ENCODE peak calls at places on chromosomes 7 and 10, in five cellular contexts. One of them, this sample, is unnamed.

GRCh38 chr7:129644634-129645230 is 33.2 kb downstream of the NRF1 start:
- DNase-seq in esophagus squamous epithelium: no peak
- DNase-seq in stomach: no peak
- DNase-seq in Peyer's patch: no peak
- DNase-seq in thyroid gland: no peak
- DNase-seq in this sample: no peak

GRCh38 chr7:8251195-8251594 is 10.8 kb downstream of the ICA1 start:
- DNase-seq in esophagus squamous epithelium: no peak
- DNase-seq in stomach: no peak
- DNase-seq in Peyer's patch: no peak
- DNase-seq in thyroid gland: no peak
- DNase-seq in this sample: no peak

GRCh38 chr10:131974034-131974817 is 7.5 kb downstream of the BNIP3 start:
- DNase-seq in esophagus squamous epithelium: no peak
- DNase-seq in stomach: no peak
- DNase-seq in Peyer's patch: no peak
- DNase-seq in thyroid gland: no peak
- DNase-seq in this sample: no peak

GRCh38 chr10:96984512-96985225 is 152.6 kb downstream of the LCOR start:
- DNase-seq in esophagus squamous epithelium: no peak
- DNase-seq in stomach: no peak
- DNase-seq in Peyer's patch: no peak
- DNase-seq in thyroid gland: no peak
- DNase-seq in this sample: no peak

GRCh38 chr10:125068406-125068805 is 92.0 kb downstream of the CTBP2 start:
- DNase-seq in esophagus squamous epithelium: no peak
- DNase-seq in stomach: no peak
- DNase-seq in Peyer's patch: peak; percentile 72
- DNase-seq in thyroid gland: no peak
- DNase-seq in this sample: no peak

GRCh38 chr7:93890464-93891068 is at the start of gene TFPI2:
- DNase-seq in esophagus squamous epithelium: no peak
- DNase-seq in stomach: no peak
- DNase-seq in Peyer's patch: no peak
- DNase-seq in thyroid gland: no peak
- DNase-seq in this sample: peak; percentile 64

GRCh38 chr10:72126184-72126871 is 38.0 kb upstream of the SPOCK2 start:
- DNase-seq in esophagus squamous epithelium: no peak
- DNase-seq in stomach: no peak
- DNase-seq in Peyer's patch: no peak
- DNase-seq in thyroid gland: no peak
- DNase-seq in this sample: no peak

GRCh38 chr7:90262438-90262837 is 17.5 kb downstream of the CFAP69 start:
- DNase-seq in esophagus squamous epithelium: no peak
- DNase-seq in stomach: no peak
- DNase-seq in Peyer's patch: no peak
- DNase-seq in thyroid gland: no peak
- DNase-seq in this sample: no peak

GRCh38 chr10:24944512-24945255 is 7.7 kb downstream of the PRTFDC1 start:
- DNase-seq in esophagus squamous epithelium: no peak
- DNase-seq in stomach: peak; percentile 52
- DNase-seq in Peyer's patch: peak; percentile 87
- DNase-seq in thyroid gland: no peak
- DNase-seq in this sample: no peak

GRCh38 chr7:151366872-151367207 is 25.2 kb downstream of the NUB1 start:
- DNase-seq in esophagus squamous epithelium: no peak
- DNase-seq in stomach: no peak
- DNase-seq in Peyer's patch: peak; percentile 35
- DNase-seq in thyroid gland: no peak
- DNase-seq in this sample: no peak

GRCh38 chr10:60962946-60963345 is 19.0 kb upstream of the RHOBTB1 start:
- DNase-seq in esophagus squamous epithelium: no peak
- DNase-seq in stomach: no peak
- DNase-seq in Peyer's patch: no peak
- DNase-seq in thyroid gland: no peak
- DNase-seq in this sample: no peak

GRCh38 chr7:15874774-15875173 is 188.3 kb upstream of the MEOX2 start:
- DNase-seq in esophagus squamous epithelium: no peak
- DNase-seq in stomach: no peak
- DNase-seq in Peyer's patch: no peak
- DNase-seq in thyroid gland: no peak
- DNase-seq in this sample: no peak

GRCh38 chr10:131996508-131997365 is 15.0 kb upstream of the BNIP3 start:
- DNase-seq in esophagus squamous epithelium: no peak
- DNase-seq in stomach: no peak
- DNase-seq in Peyer's patch: no peak
- DNase-seq in thyroid gland: peak; percentile 84
- DNase-seq in this sample: no peak

GRCh38 chr7:46871516-46871915 is 710.4 kb downstream of the TNS3 start:
- DNase-seq in esophagus squamous epithelium: no peak
- DNase-seq in stomach: no peak
- DNase-seq in Peyer's patch: no peak
- DNase-seq in thyroid gland: no peak
- DNase-seq in this sample: no peak

GRCh38 chr10:86077271-86077670 is 289.3 kb downstream of the GRID1 start:
- DNase-seq in esophagus squamous epithelium: no peak
- DNase-seq in stomach: peak; percentile 7
- DNase-seq in Peyer's patch: no peak
- DNase-seq in thyroid gland: no peak
- DNase-seq in this sample: no peak

GRCh38 chr7:123749537-123749857 is 694 bp upstream of the WASL start:
- DNase-seq in esophagus squamous epithelium: no peak
- DNase-seq in stomach: no peak
- DNase-seq in Peyer's patch: no peak
- DNase-seq in thyroid gland: no peak
- DNase-seq in this sample: no peak

GRCh38 chr10:131584286-131584685 is 272.8 kb upstream of the TCERG1L start:
- DNase-seq in esophagus squamous epithelium: no peak
- DNase-seq in stomach: peak; percentile 9
- DNase-seq in Peyer's patch: peak; percentile 26
- DNase-seq in thyroid gland: no peak
- DNase-seq in this sample: no peak

GRCh38 chr10:106401967-106402366 is 762.5 kb downstream of the SORCS1 start:
- DNase-seq in esophagus squamous epithelium: no peak
- DNase-seq in stomach: no peak
- DNase-seq in Peyer's patch: no peak
- DNase-seq in thyroid gland: no peak
- DNase-seq in this sample: no peak

GRCh38 chr7:157526604-157527003 is 189.8 kb downstream of the DNAJB6 start:
- DNase-seq in esophagus squamous epithelium: no peak
- DNase-seq in stomach: peak; percentile 21
- DNase-seq in Peyer's patch: peak; percentile 36
- DNase-seq in thyroid gland: no peak
- DNase-seq in this sample: no peak

GRCh38 chr10:77086081-77086480 is 551.5 kb downstream of the KCNMA1 start:
- DNase-seq in esophagus squamous epithelium: no peak
- DNase-seq in stomach: no peak
- DNase-seq in Peyer's patch: no peak
- DNase-seq in thyroid gland: no peak
- DNase-seq in this sample: no peak

GRCh38 chr10:75655791-75656451 is 224.5 kb downstream of the LRMDA start:
- DNase-seq in esophagus squamous epithelium: no peak
- DNase-seq in stomach: no peak
- DNase-seq in Peyer's patch: no peak
- DNase-seq in thyroid gland: peak; percentile 30
- DNase-seq in this sample: peak; percentile 44

GRCh38 chr7:125661006-125661405 is 731.4 kb upstream of the POT1 start:
- DNase-seq in esophagus squamous epithelium: no peak
- DNase-seq in stomach: no peak
- DNase-seq in Peyer's patch: no peak
- DNase-seq in thyroid gland: no peak
- DNase-seq in this sample: no peak

GRCh38 chr10:33145451-33146188 is 187.6 kb upstream of the ITGB1 start:
- DNase-seq in esophagus squamous epithelium: no peak
- DNase-seq in stomach: peak; percentile 65
- DNase-seq in Peyer's patch: no peak
- DNase-seq in thyroid gland: no peak
- DNase-seq in this sample: no peak

GRCh38 chr7:129074361-129074871 is 19.5 kb upstream of the TNPO3 start:
- DNase-seq in esophagus squamous epithelium: no peak
- DNase-seq in stomach: no peak
- DNase-seq in Peyer's patch: no peak
- DNase-seq in thyroid gland: no peak
- DNase-seq in this sample: no peak

GRCh38 chr10:98916751-98917150 is 318.9 kb downstream of the HPSE2 start:
- DNase-seq in esophagus squamous epithelium: no peak
- DNase-seq in stomach: no peak
- DNase-seq in Peyer's patch: no peak
- DNase-seq in thyroid gland: no peak
- DNase-seq in this sample: no peak

GRCh38 chr10:46106410-46107255 is 60.6 kb upstream of the MSMB start:
- DNase-seq in esophagus squamous epithelium: no peak
- DNase-seq in stomach: peak; percentile 59
- DNase-seq in Peyer's patch: peak; percentile 54
- DNase-seq in thyroid gland: peak; percentile 62
- DNase-seq in this sample: no peak
- TF ChIP-seq POLR2A in esophagus squamous epithelium: no peak
- TF ChIP-seq POLR2A in stomach: no peak
- TF ChIP-seq POLR2A in Peyer's patch: no peak
- TF ChIP-seq POLR2A in thyroid gland: peak; percentile 24
- TF ChIP-seq POLR2A in this sample: no peak

GRCh38 chr10:89251417-89252224 is at the start of gene LIPA:
- DNase-seq in esophagus squamous epithelium: peak; percentile 80
- DNase-seq in stomach: peak; percentile 94
- DNase-seq in Peyer's patch: peak; percentile 98
- DNase-seq in thyroid gland: peak; percentile 98
- DNase-seq in this sample: peak; percentile 95

GRCh38 chr10:89256338-89256737 is 4.8 kb upstream of the LIPA start:
- DNase-seq in esophagus squamous epithelium: no peak
- DNase-seq in stomach: no peak
- DNase-seq in Peyer's patch: no peak
- DNase-seq in thyroid gland: no peak
- DNase-seq in this sample: no peak

GRCh38 chr10:89250814-89251416 is 660 bp downstream of the LIPA start:
- DNase-seq in esophagus squamous epithelium: no peak
- DNase-seq in stomach: no peak
- DNase-seq in Peyer's patch: no peak
- DNase-seq in thyroid gland: no peak
- DNase-seq in this sample: no peak

GRCh38 chr10:89249066-89249465 is 2.5 kb downstream of the LIPA start:
- DNase-seq in esophagus squamous epithelium: no peak
- DNase-seq in stomach: no peak
- DNase-seq in Peyer's patch: no peak
- DNase-seq in thyroid gland: no peak
- DNase-seq in this sample: no peak

DNA sequence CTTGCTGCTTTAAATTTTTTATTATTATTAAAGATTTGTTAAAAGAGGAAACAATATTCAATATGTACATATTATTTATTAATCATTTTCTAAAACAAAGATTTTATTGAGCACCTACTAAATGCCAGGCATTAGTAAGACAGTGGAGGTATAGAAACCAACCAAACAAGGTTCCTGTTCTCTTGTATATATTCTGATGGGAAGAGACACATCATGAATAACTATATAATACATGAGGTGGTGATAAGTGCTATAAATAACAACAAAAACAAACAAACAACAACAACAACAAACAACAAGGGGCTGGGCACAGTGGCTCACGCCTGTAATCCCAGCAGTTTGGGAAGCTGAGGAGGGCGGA is 630 bp upstream of the LIPA start:
- DNase-seq in esophagus squamous epithelium: no peak
- DNase-seq in stomach: no peak
- DNase-seq in Peyer's patch: no peak
- DNase-seq in thyroid gland: no peak
- DNase-seq in this sample: no peak
- H3K4me3 ChIP-seq in esophagus squamous epithelium: peak overlapping the region; percentile 98
- H3K4me3 ChIP-seq in stomach: peak overlapping the region; percentile 80
- H3K4me3 ChIP-seq in Peyer's patch: no peak overlapping the region
- H3K4me3 ChIP-seq in thyroid gland: no peak overlapping the region
- H3K4me3 ChIP-seq in this sample: peak overlapping the region; percentile 84

GRCh38 chr10:102645388-102645740 is 1.1 kb downstream of the TRIM8 start:
- DNase-seq in esophagus squamous epithelium: no peak
- DNase-seq in stomach: peak; percentile 88
- DNase-seq in Peyer's patch: peak; percentile 89
- DNase-seq in thyroid gland: peak; percentile 79
- DNase-seq in this sample: no peak
- TF ChIP-seq POLR2A in esophagus squamous epithelium: no peak
- TF ChIP-seq POLR2A in stomach: no peak
- TF ChIP-seq POLR2A in Peyer's patch: peak; percentile 54
- TF ChIP-seq POLR2A in thyroid gland: no peak
- TF ChIP-seq POLR2A in this sample: no peak

GRCh38 chr7:40394382-40394781 is 259.6 kb downstream of the SUGCT start:
- DNase-seq in esophagus squamous epithelium: no peak
- DNase-seq in stomach: no peak
- DNase-seq in Peyer's patch: no peak
- DNase-seq in thyroid gland: no peak
- DNase-seq in this sample: no peak
- H3K4me3 ChIP-seq in esophagus squamous epithelium: no peak overlapping the region
- H3K4me3 ChIP-seq in stomach: no peak overlapping the region
- H3K4me3 ChIP-seq in Peyer's patch: no peak overlapping the region
- H3K4me3 ChIP-seq in thyroid gland: no peak overlapping the region
- H3K4me3 ChIP-seq in this sample: no peak overlapping the region

GRCh38 chr10:45672201-45673073 is at the start of gene ZFAND4:
- DNase-seq in esophagus squamous epithelium: peak; percentile 85
- DNase-seq in stomach: peak; percentile 98
- DNase-seq in Peyer's patch: peak; percentile 99
- DNase-seq in thyroid gland: peak; percentile 98
- DNase-seq in this sample: peak; percentile 95
- TF ChIP-seq POLR2A in esophagus squamous epithelium: peak; percentile 61
- TF ChIP-seq POLR2A in stomach: no peak
- TF ChIP-seq POLR2A in Peyer's patch: peak; percentile 41
- TF ChIP-seq POLR2A in thyroid gland: peak; percentile 92
- TF ChIP-seq POLR2A in this sample: peak; percentile 78

DNA sequence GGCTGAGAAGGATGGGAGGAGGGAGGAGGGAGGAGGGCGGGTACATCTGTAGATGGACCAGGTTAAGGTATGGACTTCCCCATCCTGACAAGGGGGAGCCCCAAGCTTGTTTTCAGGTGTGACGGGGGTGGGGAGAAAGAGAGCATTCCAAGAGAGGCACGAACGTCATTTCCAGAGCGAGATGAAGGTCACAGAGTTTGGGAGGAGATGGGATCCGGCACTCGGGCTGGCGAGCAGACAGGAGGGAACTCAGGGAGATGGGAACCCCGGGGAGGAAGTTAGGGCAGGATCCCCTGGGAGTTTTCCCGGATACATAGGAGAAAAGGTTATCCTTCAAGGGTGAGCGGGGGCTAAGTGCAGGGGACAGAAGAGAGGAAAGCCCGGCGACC is 118.8 kb downstream of the CUX1 start:
- DNase-seq in esophagus squamous epithelium: no peak
- DNase-seq in stomach: no peak
- DNase-seq in Peyer's patch: no peak
- DNase-seq in thyroid gland: no peak
- DNase-seq in this sample: no peak
- H3K4me3 ChIP-seq in esophagus squamous epithelium: peak overlapping the region; percentile 59
- H3K4me3 ChIP-seq in stomach: peak overlapping the region; percentile 12
- H3K4me3 ChIP-seq in Peyer's patch: peak overlapping the region; percentile 0
- H3K4me3 ChIP-seq in thyroid gland: peak overlapping the region; percentile 7
- H3K4me3 ChIP-seq in this sample: peak overlapping the region; percentile 27

GRCh38 chr7:20219446-20220292 is 2.5 kb upstream of the MACC1 start:
- DNase-seq in esophagus squamous epithelium: peak; percentile 48
- DNase-seq in stomach: peak; percentile 84
- DNase-seq in Peyer's patch: peak; percentile 96
- DNase-seq in thyroid gland: peak; percentile 13
- DNase-seq in this sample: peak; percentile 22
- TF ChIP-seq POLR2A in esophagus squamous epithelium: no peak
- TF ChIP-seq POLR2A in stomach: no peak
- TF ChIP-seq POLR2A in Peyer's patch: peak; percentile 64
- TF ChIP-seq POLR2A in thyroid gland: no peak
- TF ChIP-seq POLR2A in this sample: no peak

GRCh38 chr7:99392659-99393362 is 15.6 kb downstream of the PDAP1 start:
- DNase-seq in esophagus squamous epithelium: no peak
- DNase-seq in stomach: peak; percentile 81
- DNase-seq in Peyer's patch: peak; percentile 95
- DNase-seq in thyroid gland: peak; percentile 86
- DNase-seq in this sample: peak; percentile 80
- H3K4me3 ChIP-seq in esophagus squamous epithelium: peak overlapping the region; percentile 73
- H3K4me3 ChIP-seq in stomach: peak overlapping the region; percentile 56
- H3K4me3 ChIP-seq in Peyer's patch: peak overlapping the region; percentile 49
- H3K4me3 ChIP-seq in thyroid gland: peak overlapping the region; percentile 54
- H3K4me3 ChIP-seq in this sample: peak overlapping the region; percentile 54

This sample was measured in uterus.